ENCODE peak calls at places on chromosomes 2 and 18, in nine cellular contexts. M is amniotic epithelial cell; W is stimulated activated CD4-positive, alpha-beta T cell treated with anti-CD3 and anti-CD28 coated beads, Interleukin-4, amount 100 ng/mL, for 24 hours; E is fibroblast of pulmonary artery; L is ELR; X is Calu3; I is activated T-cell treated with anti-CD3 and anti-CD28 coated beads for 1 hour; K is A172; A is Right ventricle myocardium inferior. B is an unnamed sample.

GRCh38 chr2:128362889-128363228 is 44.2 kb upstream of the HS6ST1 start:
- DNase-seq in M (peak), W (no peak), E (peak), L (peak), X (no peak), I (no peak), K (peak), A (no peak), B (no peak)

GRCh38 chr18:46333371-46334199 is 229.4 kb downstream of the HAUS1 start:
- DNase-seq in M (no peak), W (peak), E (no peak), L (no peak), X (peak), I (no peak), K (no peak), A (no peak), B (peak)

GRCh38 chr2:205748660-205749059 is 66.4 kb downstream of the NRP2 start:
- DNase-seq in M (peak), W (no peak), E (no peak), L (peak), X (peak), I (no peak), K (peak), A (no peak), B (no peak)

GRCh38 chr18:57455576-57456129 is 20.5 kb downstream of the ONECUT2 start:
- DNase-seq in M (no peak), W (no peak), E (no peak), L (no peak), X (no peak), I (no peak), K (no peak), A (no peak), B (no peak)

GRCh38 chr18:31819106-31819924 is 58.6 kb upstream of the SLC25A52 start:
- DNase-seq in M (peak), W (no peak), E (peak), L (peak), X (no peak), I (no peak), K (peak), A (no peak), B (peak)

GRCh38 chr2:180015951-180016709 is 9.0 kb upstream of the CWC22 start:
- DNase-seq in M (peak), W (no peak), E (peak), L (peak), X (no peak), I (no peak), K (peak), A (no peak), B (no peak)

GRCh38 chr2:127416486-127417001 is 1.7 kb upstream of the PROC start:
- DNase-seq in M (no peak), W (no peak), E (no peak), L (no peak), X (no peak), I (no peak), K (no peak), A (no peak), B (no peak)

GRCh38 chr2:180890781-180891180 is 89.6 kb upstream of the UBE2E3 start:
- DNase-seq in M (peak), W (no peak), E (peak), L (peak), X (no peak), I (no peak), K (peak), A (no peak), B (no peak)

GRCh38 chr2:131413148-131413747 is 49.3 kb upstream of the RAB6D start:
- DNase-seq in M (peak), W (peak), E (peak), L (peak), X (peak), I (no peak), K (peak), A (no peak), B (peak)

GRCh38 chr2:237122214-237122666 is 36.6 kb downstream of the COPS8 start:
- DNase-seq in M (peak), W (peak), E (peak), L (peak), X (peak), I (peak), K (peak), A (peak), B (no peak)

GRCh38 chr18:74278983-74279382 is 12.8 kb downstream of the CYB5A start:
- DNase-seq in M (no peak), W (no peak), E (no peak), L (no peak), X (no peak), I (no peak), K (no peak), A (no peak), B (no peak)

GRCh38 chr2:17578466-17578928 is 38.0 kb downstream of the VSNL1 start:
- DNase-seq in M (no peak), W (no peak), E (no peak), L (no peak), X (no peak), I (no peak), K (no peak), A (no peak), B (no peak)

GRCh38 chr2:8019934-8020333 is 661.9 kb upstream of the ID2 start:
- DNase-seq in M (no peak), W (no peak), E (no peak), L (no peak), X (no peak), I (no peak), K (no peak), A (no peak), B (no peak)

GRCh38 chr2:99420751-99421299 is 69.0 kb downstream of the REV1 start:
- DNase-seq in M (peak), W (no peak), E (peak), L (peak), X (no peak), I (no peak), K (peak), A (no peak), B (no peak)

GRCh38 chr2:171185941-171186340 is 25.2 kb upstream of the TLK1 start:
- DNase-seq in M (no peak), W (no peak), E (peak), L (peak), X (no peak), I (no peak), K (peak), A (no peak), B (no peak)

GRCh38 chr2:169080250-169081035 is 11.1 kb downstream of the DHRS9 start:
- DNase-seq in M (no peak), W (no peak), E (no peak), L (peak), X (no peak), I (no peak), K (peak), A (peak), B (no peak)

GRCh38 chr2:47174731-47175361 is 19.7 kb upstream of the STPG4 start:
- DNase-seq in M (peak), W (peak), E (peak), L (peak), X (peak), I (no peak), K (peak), A (no peak), B (peak)

GRCh38 chr2:8345200-8345599 is 336.7 kb upstream of the ID2 start:
- DNase-seq in M (no peak), W (no peak), E (no peak), L (no peak), X (no peak), I (no peak), K (no peak), A (peak), B (no peak)

B was measured in NCI-H2171.